ENCODE peak calls at places on chromosome 2, in five cellular contexts. W is cardiac muscle cell, U is small intestine, O is IMR-90, J is NT2/D1. R is an unnamed sample.

GRCh38 chr2:231483398-231484329 is 19.4 kb upstream of the NCL start:
- DNase-seq in W (peak; percentile 60), U (no peak), O (no peak), J (no peak), R (peak; percentile 20)

GRCh38 chr2:218985021-218985324 is at the start of gene FEV:
- DNase-seq in W (no peak), U (no peak), O (no peak), J (no peak), R (no peak)

GRCh38 chr2:31446848-31447247 is 32.3 kb upstream of the XDH start:
- DNase-seq in W (no peak), U (no peak), O (peak; percentile 38), J (no peak), R (no peak)

GRCh38 chr2:234496835-234497591 is at the start of gene ARL4C:
- DNase-seq in W (peak; percentile 79), U (peak; percentile 53), O (peak; percentile 60), J (peak; percentile 58), R (peak; percentile 66)

GRCh38 chr2:53782681-53783080 is 4.1 kb downstream of the ASB3 start:
- DNase-seq in W (no peak), U (no peak), O (no peak), J (no peak), R (no peak)

GRCh38 chr2:122027510-122028217 is 272.2 kb downstream of the TSN start:
- DNase-seq in W (no peak), U (no peak), O (no peak), J (no peak), R (no peak)

GRCh38 chr2:100713106-100713505 is 106.8 kb upstream of the NPAS2 start:
- DNase-seq in W (no peak), U (no peak), O (no peak), J (no peak), R (no peak)

GRCh38 chr2:29561241-29562027 is 360.0 kb downstream of the ALK start:
- DNase-seq in W (peak; percentile 31), U (no peak), O (no peak), J (no peak), R (no peak)

GRCh38 chr2:200585730-200586643 is at the start of gene AOX1:
- DNase-seq in W (peak; percentile 72), U (peak; percentile 73), O (peak; percentile 45), J (peak; percentile 71), R (no peak)

GRCh38 chr2:21837561-21837960 is 713.8 kb downstream of the TDRD15 start:
- DNase-seq in W (peak; percentile 0), U (no peak), O (no peak), J (no peak), R (no peak)

GRCh38 chr2:132416080-132416911 is at the start of gene GPR39:
- DNase-seq in W (peak; percentile 96), U (peak; percentile 98), O (peak; percentile 96), J (peak; percentile 62), R (no peak)

GRCh38 chr2:146852661-146853060 is 992.2 kb upstream of the ACVR2A start:
- DNase-seq in W (no peak), U (no peak), O (no peak), J (no peak), R (no peak)

GRCh38 chr2:240292622-240293021 is 142.8 kb upstream of the GPC1 start:
- DNase-seq in W (peak; percentile 5), U (no peak), O (no peak), J (no peak), R (no peak)

GRCh38 chr2:237798236-237799059 is at the start of gene RBM44:
- DNase-seq in W (no peak), U (no peak), O (no peak), J (no peak), R (no peak)

GRCh38 chr2:232900811-232901701 is 31.0 kb downstream of the SNORC start:
- DNase-seq in W (no peak), U (no peak), O (no peak), J (peak; percentile 47), R (no peak)

GRCh38 chr2:47260971-47261370 is 105.9 kb upstream of the STPG4 start:
- DNase-seq in W (no peak), U (no peak), O (no peak), J (no peak), R (no peak)

GRCh38 chr2:9095690-9096089 is 92.2 kb upstream of the MBOAT2 start:
- DNase-seq in W (peak; percentile 77), U (peak; percentile 49), O (peak; percentile 44), J (no peak), R (no peak)

GRCh38 chr2:63058742-63059433 is 8.3 kb downstream of the OTX1 start:
- DNase-seq in W (no peak), U (no peak), O (no peak), J (no peak), R (no peak)

GRCh38 chr2:169815849-169816248 is 8.9 kb downstream of the METTL5 start:
- DNase-seq in W (peak; percentile 62), U (no peak), O (peak; percentile 85), J (no peak), R (no peak)

GRCh38 chr2:9655441-9656269 is 24.9 kb upstream of the YWHAQ start:
- DNase-seq in W (peak; percentile 84), U (no peak), O (peak; percentile 94), J (no peak), R (peak; percentile 24)

GRCh38 chr2:221388891-221389290 is 183.2 kb downstream of the EPHA4 start:
- DNase-seq in W (no peak), U (no peak), O (no peak), J (no peak), R (no peak)

GRCh38 chr2:239247401-239248245 is 153.2 kb downstream of the HDAC4 start:
- DNase-seq in W (no peak), U (peak; percentile 39), O (no peak), J (no peak), R (no peak)

GRCh38 chr2:157442136-157442535 is 1.8 kb downstream of the CYTIP start:
- DNase-seq in W (no peak), U (no peak), O (no peak), J (no peak), R (no peak)

GRCh38 chr2:196263181-196263747 is 91.9 kb upstream of the STK17B start:
- DNase-seq in W (peak; percentile 14), U (peak; percentile 70), O (peak; percentile 64), J (no peak), R (peak; percentile 81)

GRCh38 chr2:42138163-42139016 is 30.8 kb upstream of the EML4 start:
- DNase-seq in W (peak; percentile 99), U (no peak), O (peak; percentile 98), J (no peak), R (no peak)
- H3K4me1 ChIP-seq in W (peaks cover 21% of the 10 kb centered on the region), U (peaks cover 13% of the 10 kb centered on the region), O (peaks cover 31% of the 10 kb centered on the region), J (peaks cover under 1% of the 10 kb centered on the region), R (peaks cover 59% of the 10 kb centered on the region)

DNA sequence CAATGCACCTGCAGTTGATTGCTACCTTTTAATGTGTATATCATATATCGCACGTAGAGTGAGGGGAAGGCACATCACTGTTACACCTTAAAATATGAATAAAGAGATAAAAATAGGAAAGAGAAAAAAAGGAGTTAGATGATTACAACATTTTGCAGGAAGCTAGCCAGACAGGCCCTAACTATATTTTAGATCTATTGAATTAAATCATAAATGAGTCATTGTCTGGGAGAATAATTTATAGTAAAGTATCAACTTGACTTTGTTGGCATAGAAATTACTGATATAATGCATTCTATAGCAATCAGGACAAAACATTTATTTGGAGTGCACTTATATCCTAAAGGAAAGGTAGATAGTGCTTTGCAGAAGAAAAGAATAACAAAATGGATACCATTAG is 384.9 kb upstream of the NXPH2 start:
- DNase-seq in W (no peak), U (no peak), O (no peak), J (no peak), R (no peak)
- H3K4me3 ChIP-seq in W (no peak overlapping the region), U (no peak overlapping the region), O (no peak overlapping the region), J (no peak overlapping the region), R (no peak overlapping the region)

GRCh38 chr2:44938287-44939073 is 3.0 kb upstream of the SIX3 start:
- DNase-seq in W (no peak), U (no peak), O (no peak), J (no peak), R (no peak)

GRCh38 chr2:44936275-44936674 is 5.2 kb upstream of the SIX3 start:
- DNase-seq in W (no peak), U (no peak), O (no peak), J (no peak), R (no peak)

GRCh38 chr2:44936715-44937687 is 4.5 kb upstream of the SIX3 start:
- DNase-seq in W (no peak), U (no peak), O (no peak), J (no peak), R (no peak)

GRCh38 chr2:44939074-44940052 is 2.1 kb upstream of the SIX3 start:
- DNase-seq in W (no peak), U (no peak), O (no peak), J (no peak), R (no peak)

DNA sequence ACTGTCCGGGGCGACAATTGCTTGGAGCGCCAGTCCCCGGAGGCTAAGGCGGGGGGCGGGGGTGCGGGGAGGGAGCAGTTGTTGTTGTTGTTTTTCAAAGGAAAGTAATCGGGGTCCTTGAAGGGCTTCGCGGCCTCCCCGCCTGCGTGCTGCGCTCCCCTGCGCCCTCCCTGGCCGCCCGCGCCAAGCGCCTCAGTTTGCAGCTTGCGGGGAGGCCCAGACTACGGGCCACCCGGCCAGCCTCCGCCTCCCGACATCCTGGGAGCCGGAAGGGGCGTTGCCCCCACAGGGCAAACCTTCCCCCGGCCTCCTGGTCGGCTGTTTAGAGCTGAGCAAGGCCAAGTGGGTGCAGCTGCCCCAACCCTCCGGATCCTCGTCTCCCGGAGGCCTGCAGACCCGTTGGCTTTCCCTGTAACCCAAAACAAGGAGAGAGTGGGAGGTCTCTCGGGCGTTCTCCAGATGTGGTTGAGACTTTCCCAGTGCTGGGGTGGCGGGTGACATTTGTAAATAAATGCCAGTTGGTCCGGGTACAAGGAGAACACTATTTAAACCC is 3.7 kb upstream of the SIX3 start:
- DNase-seq in W (no peak), U (no peak), O (no peak), J (no peak), R (no peak)
- H3K27me3 ChIP-seq in W (peaks cover 100% of the 10 kb centered on the region), U (peaks cover 73% of the 10 kb centered on the region), O (peaks cover 96% of the 10 kb centered on the region), J (peaks cover 95% of the 10 kb centered on the region), R (peaks cover 38% of the 10 kb centered on the region)

GRCh38 chr2:11988691-11989465 is 242.4 kb downstream of the LPIN1 start:
- DNase-seq in W (no peak), U (no peak), O (no peak), J (no peak), R (no peak)
- H3K4me1 ChIP-seq in W (no peaks in the 10 kb centered on the region), U (no peaks in the 10 kb centered on the region), O (no peaks in the 10 kb centered on the region), J (no peaks in the 10 kb centered on the region), R (no peaks in the 10 kb centered on the region)

R was measured in CD8-positive, alpha-beta memory T cell.